ENCODE peak calls at places on chromosomes 6 and 20, in eight cellular contexts. One of them, this sample, is unnamed.

GRCh38 chr6:160015778-160016684 is 47.1 kb downstream of the IGF2R start:
- DNase-seq in stimulated activated naive B cell treated with anti-CD40 and anti-IgM and Interleukin-4, amounts not matched to agents 10 μg/mL and 1 μg/mL and 100 μg/mL, for 72 hours: no peak
- DNase-seq in pons: no peak
- DNase-seq in NCI-H524: no peak
- DNase-seq in neural crest cell: no peak
- DNase-seq in GM04504: no peak
- DNase-seq in tibial nerve: no peak
- DNase-seq in PC-3: no peak
- DNase-seq in this sample: no peak

GRCh38 chr6:1310628-1311399 is 1.1 kb upstream of the FOXQ1 start:
- DNase-seq in tibial nerve: no peak
- DNase-seq in PC-3: peak
- DNase-seq in neural crest cell: no peak
- DNase-seq in pons: no peak
- DNase-seq in stimulated activated naive B cell treated with anti-CD40 and anti-IgM and Interleukin-4, amounts not matched to agents 10 μg/mL and 1 μg/mL and 100 μg/mL, for 72 hours: no peak
- DNase-seq in NCI-H524: peak
- DNase-seq in GM04504: no peak
- DNase-seq in this sample: no peak

GRCh38 chr6:5082487-5083306 is 2.4 kb upstream of the PPP1R3G start:
- DNase-seq in GM04504: peak
- DNase-seq in stimulated activated naive B cell treated with anti-CD40 and anti-IgM and Interleukin-4, amounts not matched to agents 10 μg/mL and 1 μg/mL and 100 μg/mL, for 72 hours: no peak
- DNase-seq in NCI-H524: no peak
- DNase-seq in pons: no peak
- DNase-seq in PC-3: peak
- DNase-seq in neural crest cell: no peak
- DNase-seq in tibial nerve: no peak
- DNase-seq in this sample: no peak

GRCh38 chr6:16619777-16620176 is 141.5 kb downstream of the ATXN1 start:
- DNase-seq in pons: no peak
- DNase-seq in PC-3: no peak
- DNase-seq in tibial nerve: no peak
- DNase-seq in neural crest cell: no peak
- DNase-seq in GM04504: no peak
- DNase-seq in stimulated activated naive B cell treated with anti-CD40 and anti-IgM and Interleukin-4, amounts not matched to agents 10 μg/mL and 1 μg/mL and 100 μg/mL, for 72 hours: no peak
- DNase-seq in NCI-H524: no peak
- DNase-seq in this sample: no peak

GRCh38 chr6:63897459-63897858 is 261.9 kb downstream of the PHF3 start:
- DNase-seq in GM04504: no peak
- DNase-seq in tibial nerve: no peak
- DNase-seq in NCI-H524: no peak
- DNase-seq in PC-3: peak
- DNase-seq in stimulated activated naive B cell treated with anti-CD40 and anti-IgM and Interleukin-4, amounts not matched to agents 10 μg/mL and 1 μg/mL and 100 μg/mL, for 72 hours: no peak
- DNase-seq in pons: no peak
- DNase-seq in neural crest cell: no peak
- DNase-seq in this sample: no peak

GRCh38 chr6:30493643-30494250 is 4.4 kb downstream of the HLA-E start:
- DNase-seq in tibial nerve: no peak
- DNase-seq in GM04504: no peak
- DNase-seq in neural crest cell: no peak
- DNase-seq in stimulated activated naive B cell treated with anti-CD40 and anti-IgM and Interleukin-4, amounts not matched to agents 10 μg/mL and 1 μg/mL and 100 μg/mL, for 72 hours: no peak
- DNase-seq in NCI-H524: no peak
- DNase-seq in pons: no peak
- DNase-seq in PC-3: no peak
- DNase-seq in this sample: no peak

GRCh38 chr6:141653590-141653989 is 479.1 kb upstream of the GJE1 start:
- DNase-seq in pons: no peak
- DNase-seq in neural crest cell: no peak
- DNase-seq in PC-3: no peak
- DNase-seq in tibial nerve: no peak
- DNase-seq in NCI-H524: peak
- DNase-seq in stimulated activated naive B cell treated with anti-CD40 and anti-IgM and Interleukin-4, amounts not matched to agents 10 μg/mL and 1 μg/mL and 100 μg/mL, for 72 hours: no peak
- DNase-seq in GM04504: no peak
- DNase-seq in this sample: no peak

GRCh38 chr6:168778201-168778600 is 337.2 kb downstream of the SMOC2 start:
- DNase-seq in pons: peak
- DNase-seq in neural crest cell: no peak
- DNase-seq in PC-3: no peak
- DNase-seq in NCI-H524: no peak
- DNase-seq in tibial nerve: peak
- DNase-seq in stimulated activated naive B cell treated with anti-CD40 and anti-IgM and Interleukin-4, amounts not matched to agents 10 μg/mL and 1 μg/mL and 100 μg/mL, for 72 hours: no peak
- DNase-seq in GM04504: no peak
- DNase-seq in this sample: no peak

GRCh38 chr6:15994814-15995459 is 133.9 kb upstream of the MYLIP start:
- DNase-seq in neural crest cell: no peak
- DNase-seq in GM04504: no peak
- DNase-seq in NCI-H524: no peak
- DNase-seq in PC-3: peak
- DNase-seq in pons: no peak
- DNase-seq in stimulated activated naive B cell treated with anti-CD40 and anti-IgM and Interleukin-4, amounts not matched to agents 10 μg/mL and 1 μg/mL and 100 μg/mL, for 72 hours: no peak
- DNase-seq in tibial nerve: no peak
- DNase-seq in this sample: no peak

GRCh38 chr6:26028753-26029569 is 58.3 kb upstream of the HFE start:
- DNase-seq in stimulated activated naive B cell treated with anti-CD40 and anti-IgM and Interleukin-4, amounts not matched to agents 10 μg/mL and 1 μg/mL and 100 μg/mL, for 72 hours: no peak
- DNase-seq in tibial nerve: no peak
- DNase-seq in NCI-H524: no peak
- DNase-seq in PC-3: peak
- DNase-seq in pons: no peak
- DNase-seq in GM04504: no peak
- DNase-seq in neural crest cell: no peak
- DNase-seq in this sample: no peak

GRCh38 chr6:35970181-35970580 is 49.3 kb upstream of the SRPK1 start:
- DNase-seq in stimulated activated naive B cell treated with anti-CD40 and anti-IgM and Interleukin-4, amounts not matched to agents 10 μg/mL and 1 μg/mL and 100 μg/mL, for 72 hours: no peak
- DNase-seq in neural crest cell: no peak
- DNase-seq in NCI-H524: no peak
- DNase-seq in GM04504: no peak
- DNase-seq in pons: no peak
- DNase-seq in tibial nerve: no peak
- DNase-seq in PC-3: peak
- DNase-seq in this sample: no peak

GRCh38 chr6:42281570-42281969 is 63.9 kb upstream of the MRPS10 start:
- DNase-seq in neural crest cell: no peak
- DNase-seq in tibial nerve: no peak
- DNase-seq in pons: no peak
- DNase-seq in GM04504: no peak
- DNase-seq in stimulated activated naive B cell treated with anti-CD40 and anti-IgM and Interleukin-4, amounts not matched to agents 10 μg/mL and 1 μg/mL and 100 μg/mL, for 72 hours: no peak
- DNase-seq in PC-3: no peak
- DNase-seq in NCI-H524: no peak
- DNase-seq in this sample: no peak

GRCh38 chr20:47319517-47320252 is 36.8 kb downstream of the ZMYND8 start:
- DNase-seq in stimulated activated naive B cell treated with anti-CD40 and anti-IgM and Interleukin-4, amounts not matched to agents 10 μg/mL and 1 μg/mL and 100 μg/mL, for 72 hours: no peak
- DNase-seq in PC-3: peak
- DNase-seq in pons: peak
- DNase-seq in NCI-H524: no peak
- DNase-seq in neural crest cell: no peak
- DNase-seq in GM04504: peak
- DNase-seq in tibial nerve: no peak
- DNase-seq in this sample: no peak

GRCh38 chr6:74969591-74970267 is 236.1 kb downstream of the COL12A1 start:
- DNase-seq in pons: no peak
- DNase-seq in stimulated activated naive B cell treated with anti-CD40 and anti-IgM and Interleukin-4, amounts not matched to agents 10 μg/mL and 1 μg/mL and 100 μg/mL, for 72 hours: no peak
- DNase-seq in PC-3: peak
- DNase-seq in GM04504: no peak
- DNase-seq in NCI-H524: no peak
- DNase-seq in neural crest cell: no peak
- DNase-seq in tibial nerve: no peak
- DNase-seq in this sample: no peak

GRCh38 chr6:37489697-37490336 is 9.9 kb downstream of the CCDC167 start:
- DNase-seq in PC-3: no peak
- DNase-seq in tibial nerve: no peak
- DNase-seq in NCI-H524: peak
- DNase-seq in pons: no peak
- DNase-seq in GM04504: no peak
- DNase-seq in stimulated activated naive B cell treated with anti-CD40 and anti-IgM and Interleukin-4, amounts not matched to agents 10 μg/mL and 1 μg/mL and 100 μg/mL, for 72 hours: no peak
- DNase-seq in neural crest cell: no peak
- DNase-seq in this sample: no peak

GRCh38 chr6:90169328-90169886 is 127.2 kb downstream of the BACH2 start:
- DNase-seq in tibial nerve: no peak
- DNase-seq in NCI-H524: no peak
- DNase-seq in pons: peak
- DNase-seq in GM04504: no peak
- DNase-seq in PC-3: no peak
- DNase-seq in stimulated activated naive B cell treated with anti-CD40 and anti-IgM and Interleukin-4, amounts not matched to agents 10 μg/mL and 1 μg/mL and 100 μg/mL, for 72 hours: no peak
- DNase-seq in neural crest cell: no peak
- DNase-seq in this sample: no peak

GRCh38 chr6:36933102-36933501 is 21.4 kb upstream of the PI16 start:
- DNase-seq in tibial nerve: no peak
- DNase-seq in stimulated activated naive B cell treated with anti-CD40 and anti-IgM and Interleukin-4, amounts not matched to agents 10 μg/mL and 1 μg/mL and 100 μg/mL, for 72 hours: no peak
- DNase-seq in pons: no peak
- DNase-seq in NCI-H524: no peak
- DNase-seq in neural crest cell: no peak
- DNase-seq in GM04504: no peak
- DNase-seq in PC-3: peak
- DNase-seq in this sample: no peak

GRCh38 chr6:45419574-45420082 is 41.9 kb upstream of the SUPT3H start:
- DNase-seq in tibial nerve: peak
- DNase-seq in PC-3: peak
- DNase-seq in neural crest cell: peak
- DNase-seq in NCI-H524: peak
- DNase-seq in pons: peak
- DNase-seq in stimulated activated naive B cell treated with anti-CD40 and anti-IgM and Interleukin-4, amounts not matched to agents 10 μg/mL and 1 μg/mL and 100 μg/mL, for 72 hours: peak
- DNase-seq in GM04504: no peak
- DNase-seq in this sample: peak

GRCh38 chr6:149107973-149108372 is 209.5 kb upstream of the TAB2 start:
- DNase-seq in tibial nerve: no peak
- DNase-seq in PC-3: no peak
- DNase-seq in stimulated activated naive B cell treated with anti-CD40 and anti-IgM and Interleukin-4, amounts not matched to agents 10 μg/mL and 1 μg/mL and 100 μg/mL, for 72 hours: no peak
- DNase-seq in NCI-H524: no peak
- DNase-seq in GM04504: no peak
- DNase-seq in pons: peak
- DNase-seq in neural crest cell: no peak
- DNase-seq in this sample: no peak

GRCh38 chr20:9610665-9611064 is 96.3 kb downstream of the LAMP5 start:
- DNase-seq in tibial nerve: no peak
- DNase-seq in PC-3: no peak
- DNase-seq in pons: no peak
- DNase-seq in stimulated activated naive B cell treated with anti-CD40 and anti-IgM and Interleukin-4, amounts not matched to agents 10 μg/mL and 1 μg/mL and 100 μg/mL, for 72 hours: no peak
- DNase-seq in GM04504: no peak
- DNase-seq in neural crest cell: no peak
- DNase-seq in NCI-H524: no peak
- DNase-seq in this sample: no peak

GRCh38 chr6:34234667-34235604 is 1.7 kb upstream of the HMGA1 start:
- DNase-seq in GM04504: no peak
- DNase-seq in pons: no peak
- DNase-seq in NCI-H524: no peak
- DNase-seq in stimulated activated naive B cell treated with anti-CD40 and anti-IgM and Interleukin-4, amounts not matched to agents 10 μg/mL and 1 μg/mL and 100 μg/mL, for 72 hours: no peak
- DNase-seq in tibial nerve: no peak
- DNase-seq in PC-3: no peak
- DNase-seq in neural crest cell: peak
- DNase-seq in this sample: no peak

GRCh38 chr6:12182676-12183075 is 107.5 kb upstream of the EDN1 start:
- DNase-seq in stimulated activated naive B cell treated with anti-CD40 and anti-IgM and Interleukin-4, amounts not matched to agents 10 μg/mL and 1 μg/mL and 100 μg/mL, for 72 hours: no peak
- DNase-seq in neural crest cell: no peak
- DNase-seq in NCI-H524: no peak
- DNase-seq in tibial nerve: no peak
- DNase-seq in pons: no peak
- DNase-seq in GM04504: no peak
- DNase-seq in PC-3: peak
- DNase-seq in this sample: no peak

GRCh38 chr6:151482290-151482689 is 11.5 kb upstream of the CCDC170 start:
- DNase-seq in GM04504: no peak
- DNase-seq in PC-3: no peak
- DNase-seq in NCI-H524: no peak
- DNase-seq in tibial nerve: no peak
- DNase-seq in neural crest cell: no peak
- DNase-seq in stimulated activated naive B cell treated with anti-CD40 and anti-IgM and Interleukin-4, amounts not matched to agents 10 μg/mL and 1 μg/mL and 100 μg/mL, for 72 hours: no peak
- DNase-seq in pons: peak
- DNase-seq in this sample: no peak

GRCh38 chr6:12482386-12482785 is 192.2 kb downstream of the EDN1 start:
- DNase-seq in pons: no peak
- DNase-seq in GM04504: no peak
- DNase-seq in neural crest cell: no peak
- DNase-seq in NCI-H524: peak
- DNase-seq in tibial nerve: no peak
- DNase-seq in stimulated activated naive B cell treated with anti-CD40 and anti-IgM and Interleukin-4, amounts not matched to agents 10 μg/mL and 1 μg/mL and 100 μg/mL, for 72 hours: no peak
- DNase-seq in PC-3: peak
- DNase-seq in this sample: no peak

GRCh38 chr20:41738584-41739193 is 120.5 kb upstream of the CHD6 start:
- DNase-seq in pons: peak
- DNase-seq in neural crest cell: peak
- DNase-seq in NCI-H524: peak
- DNase-seq in stimulated activated naive B cell treated with anti-CD40 and anti-IgM and Interleukin-4, amounts not matched to agents 10 μg/mL and 1 μg/mL and 100 μg/mL, for 72 hours: peak
- DNase-seq in GM04504: no peak
- DNase-seq in tibial nerve: peak
- DNase-seq in PC-3: peak
- DNase-seq in this sample: peak

GRCh38 chr6:82246802-82247633 is 526 bp downstream of the IBTK start:
- DNase-seq in NCI-H524: peak
- DNase-seq in pons: peak
- DNase-seq in PC-3: peak
- DNase-seq in neural crest cell: peak
- DNase-seq in stimulated activated naive B cell treated with anti-CD40 and anti-IgM and Interleukin-4, amounts not matched to agents 10 μg/mL and 1 μg/mL and 100 μg/mL, for 72 hours: no peak
- DNase-seq in tibial nerve: peak
- DNase-seq in GM04504: peak
- DNase-seq in this sample: peak

GRCh38 chr20:63696311-63696627 is 183 bp upstream of the TNFRSF6B start:
- DNase-seq in pons: no peak
- DNase-seq in stimulated activated naive B cell treated with anti-CD40 and anti-IgM and Interleukin-4, amounts not matched to agents 10 μg/mL and 1 μg/mL and 100 μg/mL, for 72 hours: no peak
- DNase-seq in neural crest cell: no peak
- DNase-seq in GM04504: no peak
- DNase-seq in PC-3: peak
- DNase-seq in tibial nerve: no peak
- DNase-seq in NCI-H524: no peak
- DNase-seq in this sample: no peak

GRCh38 chr6:63764318-63764916 is 128.8 kb downstream of the PHF3 start:
- DNase-seq in GM04504: peak
- DNase-seq in pons: peak
- DNase-seq in stimulated activated naive B cell treated with anti-CD40 and anti-IgM and Interleukin-4, amounts not matched to agents 10 μg/mL and 1 μg/mL and 100 μg/mL, for 72 hours: no peak
- DNase-seq in NCI-H524: peak
- DNase-seq in tibial nerve: no peak
- DNase-seq in PC-3: peak
- DNase-seq in neural crest cell: no peak
- DNase-seq in this sample: peak

GRCh38 chr6:91569071-91569470 is 982.2 kb upstream of the MAP3K7 start:
- DNase-seq in stimulated activated naive B cell treated with anti-CD40 and anti-IgM and Interleukin-4, amounts not matched to agents 10 μg/mL and 1 μg/mL and 100 μg/mL, for 72 hours: no peak
- DNase-seq in GM04504: no peak
- DNase-seq in tibial nerve: no peak
- DNase-seq in PC-3: peak
- DNase-seq in neural crest cell: no peak
- DNase-seq in pons: no peak
- DNase-seq in NCI-H524: no peak
- DNase-seq in this sample: no peak

GRCh38 chr6:43924222-43924702 is 154.3 kb downstream of the VEGFA start:
- DNase-seq in tibial nerve: no peak
- DNase-seq in pons: peak
- DNase-seq in neural crest cell: no peak
- DNase-seq in stimulated activated naive B cell treated with anti-CD40 and anti-IgM and Interleukin-4, amounts not matched to agents 10 μg/mL and 1 μg/mL and 100 μg/mL, for 72 hours: peak
- DNase-seq in GM04504: no peak
- DNase-seq in NCI-H524: no peak
- DNase-seq in PC-3: no peak
- DNase-seq in this sample: no peak

GRCh38 chr20:17568972-17569471 is 853 bp upstream of the DSTN start:
- DNase-seq in GM04504: peak
- DNase-seq in stimulated activated naive B cell treated with anti-CD40 and anti-IgM and Interleukin-4, amounts not matched to agents 10 μg/mL and 1 μg/mL and 100 μg/mL, for 72 hours: no peak
- DNase-seq in NCI-H524: peak
- DNase-seq in pons: peak
- DNase-seq in PC-3: peak
- DNase-seq in tibial nerve: peak
- DNase-seq in neural crest cell: peak
- DNase-seq in this sample: no peak

GRCh38 chr6:148898360-148899005 is 151.7 kb downstream of the UST start:
- DNase-seq in stimulated activated naive B cell treated with anti-CD40 and anti-IgM and Interleukin-4, amounts not matched to agents 10 μg/mL and 1 μg/mL and 100 μg/mL, for 72 hours: no peak
- DNase-seq in NCI-H524: peak
- DNase-seq in GM04504: peak
- DNase-seq in tibial nerve: peak
- DNase-seq in pons: no peak
- DNase-seq in neural crest cell: no peak
- DNase-seq in PC-3: no peak
- DNase-seq in this sample: no peak

GRCh38 chr6:170042596-170043118 is 248.2 kb downstream of the DLL1 start:
- DNase-seq in stimulated activated naive B cell treated with anti-CD40 and anti-IgM and Interleukin-4, amounts not matched to agents 10 μg/mL and 1 μg/mL and 100 μg/mL, for 72 hours: no peak
- DNase-seq in neural crest cell: no peak
- DNase-seq in GM04504: no peak
- DNase-seq in PC-3: no peak
- DNase-seq in NCI-H524: no peak
- DNase-seq in pons: no peak
- DNase-seq in tibial nerve: no peak
- DNase-seq in this sample: no peak

GRCh38 chr6:81381382-81381916 is 371.0 kb downstream of the TENT5A start:
- DNase-seq in GM04504: no peak
- DNase-seq in tibial nerve: no peak
- DNase-seq in PC-3: no peak
- DNase-seq in pons: no peak
- DNase-seq in stimulated activated naive B cell treated with anti-CD40 and anti-IgM and Interleukin-4, amounts not matched to agents 10 μg/mL and 1 μg/mL and 100 μg/mL, for 72 hours: no peak
- DNase-seq in NCI-H524: no peak
- DNase-seq in neural crest cell: no peak
- DNase-seq in this sample: no peak

This sample was measured in NCI-H1694.